ENCODE peak calls at places on chromosomes 4 and X, in six cellular contexts. H is T-cell, F is mesendoderm, N is GM13976, I is ACHN, K is left colon. V is an unnamed sample.
A peak's percentile ranks its signal among the peaks of the same experiment; 100 is the strongest.

GRCh38 chr4:5955201-5955821 is 62.4 kb upstream of the CRMP1 start:
- DNase-seq in H (no peak), N (no peak), K (no peak), F (peak; percentile 50), I (no peak), V (peak; percentile 73)

GRCh38 chr4:165118256-165118909 is 5.7 kb upstream of the TMEM192 start:
- DNase-seq in H (no peak), N (no peak), I (no peak), K (no peak), F (no peak), V (no peak)

GRCh38 chr4:44661940-44662622 is 10.7 kb upstream of the YIPF7 start:
- DNase-seq in N (no peak), K (no peak), H (no peak), I (no peak), F (no peak), V (no peak)

GRCh38 chr4:124090007-124090406 is 622.5 kb downstream of the ANKRD50 start:
- DNase-seq in N (no peak), K (no peak), H (no peak), F (no peak), I (no peak), V (no peak)

GRCh38 chr4:178814908-178815307 is 1372.7 kb upstream of the AGA start:
- DNase-seq in N (no peak), F (no peak), K (no peak), H (no peak), I (no peak), V (no peak)

GRCh38 chrX:1521459-1521956 is 15.5 kb downstream of the P2RY8 start:
- DNase-seq in I (no peak), H (no peak), F (peak; percentile 81), K (peak; percentile 48), N (peak; percentile 80), V (peak; percentile 75)

GRCh38 chr4:156790866-156791265 is 180.7 kb downstream of the PDGFC start:
- DNase-seq in K (no peak), F (peak; percentile 42), I (peak; percentile 45), H (no peak), N (no peak), V (peak; percentile 50)

GRCh38 chrX:123835661-123836371 is 24.0 kb upstream of the XIAP start:
- DNase-seq in F (no peak), N (no peak), K (no peak), I (peak; percentile 74), H (no peak), V (no peak)

GRCh38 chr4:89253306-89253705 is 54.3 kb downstream of the GPRIN3 start:
- DNase-seq in F (no peak), I (no peak), K (no peak), H (no peak), N (no peak), V (no peak)

GRCh38 chr4:29005838-29006237 is 1714.3 kb upstream of the PCDH7 start:
- DNase-seq in N (no peak), K (no peak), I (no peak), H (no peak), F (no peak), V (no peak)

GRCh38 chr4:69831646-69832325 is 28.2 kb downstream of the SULT1E1 start:
- DNase-seq in N (no peak), F (peak; percentile 8), K (peak; percentile 58), H (no peak), I (no peak), V (no peak)

GRCh38 chr4:172996571-172997216 is 171.9 kb upstream of the GALNT7 start:
- DNase-seq in F (no peak), H (no peak), I (peak; percentile 69), K (no peak), N (no peak), V (no peak)

GRCh38 chrX:88135735-88136134 is 611.3 kb upstream of the CPXCR1 start:
- DNase-seq in I (peak; percentile 18), N (no peak), K (no peak), H (no peak), F (peak; percentile 6), V (no peak)

GRCh38 chr4:39732728-39733127 is 34.8 kb downstream of the UBE2K start:
- DNase-seq in F (peak; percentile 21), H (no peak), I (peak; percentile 11), K (no peak), N (no peak), V (no peak)

GRCh38 chr4:85489273-85489672 is 14.3 kb downstream of the ARHGAP24 start:
- DNase-seq in F (peak; percentile 55), I (no peak), N (no peak), H (no peak), K (no peak), V (peak; percentile 51)

GRCh38 chrX:9662148-9662547 is 103.5 kb downstream of the GPR143 start:
- DNase-seq in K (no peak), I (no peak), H (no peak), N (no peak), F (no peak), V (no peak)

GRCh38 chr4:185441479-185441878 is 15.7 kb upstream of the UFSP2 start:
- DNase-seq in I (no peak), F (no peak), H (no peak), N (no peak), K (no peak), V (no peak)

GRCh38 chrX:58025979-58026378 is 115.7 kb upstream of the ZXDA start:
- DNase-seq in H (no peak), N (peak; percentile 14), K (no peak), I (peak; percentile 25), F (peak; percentile 23), V (peak; percentile 50)

GRCh38 chr4:1211371-1211770 is 37.6 kb downstream of the CTBP1 start:
- DNase-seq in H (no peak), F (no peak), I (no peak), N (no peak), K (no peak), V (no peak)

GRCh38 chr4:113761682-113762060 is at the start of gene CAMK2D:
- DNase-seq in F (peak; percentile 92), N (peak; percentile 82), I (peak; percentile 86), K (peak; percentile 95), H (peak; percentile 69), V (peak; percentile 88)

GRCh38 chr4:72505314-72505744 is 63.7 kb downstream of the ADAMTS3 start:
- DNase-seq in H (no peak), K (no peak), F (peak; percentile 86), I (peak; percentile 55), N (peak; percentile 15), V (peak; percentile 77)

GRCh38 chr4:155062948-155063347 is 145.5 kb upstream of the NPY2R start:
- DNase-seq in H (no peak), N (no peak), K (no peak), I (no peak), F (no peak), V (no peak)

GRCh38 chr4:147003956-147004580 is 58.4 kb upstream of the TTC29 start:
- DNase-seq in N (no peak), F (peak; percentile 33), H (no peak), K (no peak), I (no peak), V (peak; percentile 66)

GRCh38 chrX:119477812-119478232 is 9.6 kb downstream of the SLC25A5 start:
- DNase-seq in F (no peak), H (no peak), K (peak; percentile 75), N (no peak), I (peak; percentile 32), V (peak; percentile 19)

GRCh38 chr4:1797298-1797860 is 4.3 kb downstream of the FGFR3 start:
- DNase-seq in H (no peak), F (no peak), K (no peak), N (no peak), I (no peak), V (no peak)

GRCh38 chr4:80711956-80712355 is 318.6 kb upstream of the BMP3 start:
- DNase-seq in H (no peak), N (no peak), K (no peak), I (no peak), F (no peak), V (no peak)

GRCh38 chr4:114780205-114780604 is 181.6 kb downstream of the UGT8 start:
- DNase-seq in H (no peak), F (peak; percentile 79), N (no peak), K (no peak), I (peak; percentile 24), V (peak; percentile 63)

GRCh38 chr4:128810331-128810870 is 901 bp downstream of the JADE1 start:
- DNase-seq in F (peak; percentile 53), I (no peak), H (peak; percentile 10), K (peak; percentile 38), N (peak; percentile 45), V (no peak)

GRCh38 chrX:38887222-38887621 is 86.0 kb downstream of the MID1IP1 start:
- DNase-seq in F (no peak), I (no peak), H (no peak), K (no peak), N (no peak), V (no peak)

GRCh38 chrX:29851971-29852605 is 363.3 kb upstream of the MAGEB2 start:
- DNase-seq in I (no peak), K (no peak), F (no peak), H (no peak), N (no peak), V (no peak)

GRCh38 chr4:26482508-26483462 is 7.5 kb downstream of the CCKAR start:
- DNase-seq in H (no peak), K (no peak), N (no peak), F (no peak), I (no peak), V (no peak)